ENCODE peak calls at places on chromosomes 16 and 17, in ten cellular contexts. J, H, R, D, Y, C, G, W, S and Q are unnamed samples.

GRCh38 chr17:19752216-19753048 is 4.3 kb upstream of the ALDH3A1 start:
- DNase-seq in Y (no peak), J (peak), G (no peak), R (no peak), H (no peak), S (no peak), W (no peak), C (no peak), D (no peak), Q (peak)

GRCh38 chr16:75111514-75112280 is 4.9 kb downstream of the LDHD start:
- DNase-seq in R (no peak), J (no peak), C (no peak), W (no peak), S (no peak), H (no peak), G (no peak), Y (no peak), D (no peak), Q (no peak)

GRCh38 chr17:30336369-30337171 is 2.7 kb upstream of the TMIGD1 start:
- DNase-seq in J (peak), C (peak), H (no peak), D (peak), S (peak), R (peak), Y (peak), W (peak), G (no peak), Q (peak)

GRCh38 chr17:46773676-46774075 is 44.8 kb downstream of the WNT3 start:
- DNase-seq in R (no peak), Y (no peak), H (no peak), W (no peak), S (no peak), D (no peak), G (no peak), C (no peak), J (no peak), Q (no peak)

GRCh38 chr17:7132511-7133094 is 18.0 kb upstream of the ASGR2 start:
- DNase-seq in S (peak), R (peak), J (peak), C (no peak), H (peak), W (no peak), Y (peak), G (no peak), D (no peak), Q (no peak)

GRCh38 chr17:60165976-60166375 is 16.2 kb downstream of the CA4 start:
- DNase-seq in H (peak), S (no peak), J (peak), D (no peak), Y (no peak), W (no peak), C (no peak), G (no peak), R (no peak), Q (no peak)

GRCh38 chr16:17590711-17591654 is 120.2 kb upstream of the XYLT1 start:
- DNase-seq in S (peak), Y (peak), H (no peak), J (no peak), W (no peak), C (no peak), G (no peak), D (no peak), R (no peak), Q (no peak)

GRCh38 chr17:4594406-4595349 is 10.3 kb downstream of the SMTNL2 start:
- DNase-seq in W (no peak), C (no peak), H (no peak), S (no peak), Y (no peak), R (peak), G (no peak), D (no peak), J (no peak), Q (no peak)

GRCh38 chr17:59618894-59619312 is 792 bp upstream of the CLTC start:
- DNase-seq in R (no peak), J (no peak), H (no peak), W (peak), G (peak), C (no peak), Y (no peak), S (no peak), D (peak), Q (no peak)

GRCh38 chr17:7045492-7046126 is 1.7 kb upstream of the SLC16A11 start:
- DNase-seq in R (no peak), C (no peak), D (peak), Y (no peak), H (no peak), J (peak), S (peak), W (peak), G (peak), Q (peak)

GRCh38 chr16:52573365-52574104 is 26.6 kb upstream of the TOX3 start:
- DNase-seq in S (no peak), W (no peak), D (peak), G (no peak), C (no peak), J (no peak), Y (no peak), R (no peak), H (peak), Q (no peak)

GRCh38 chr16:31072540-31073072 is 1.4 kb downstream of the ZNF668 start:
- DNase-seq in W (no peak), D (peak), C (no peak), R (peak), J (no peak), S (peak), H (no peak), G (peak), Y (no peak), Q (peak)

GRCh38 chr16:66248096-66248495 is 118.4 kb upstream of the CDH5 start:
- DNase-seq in R (no peak), D (no peak), W (no peak), G (no peak), J (peak), H (no peak), S (no peak), C (peak), Y (no peak), Q (peak)

GRCh38 chr16:20387978-20388377 is 16.6 kb downstream of the PDILT start:
- DNase-seq in Y (no peak), S (no peak), J (no peak), W (no peak), D (no peak), G (no peak), H (no peak), R (no peak), C (no peak), Q (no peak)

GRCh38 chr16:56514845-56515244 is 5.0 kb downstream of the BBS2 start:
- DNase-seq in S (no peak), W (no peak), Y (no peak), G (no peak), H (no peak), J (no peak), C (no peak), D (no peak), R (no peak), Q (no peak)

GRCh38 chr17:77445030-77445907 is 304.5 kb downstream of the SEC14L1 start:
- DNase-seq in C (no peak), W (no peak), R (peak), Y (peak), H (no peak), S (peak), G (peak), D (no peak), J (no peak), Q (no peak)

GRCh38 chr16:14527411-14528044 is 102.5 kb downstream of the PARN start:
- DNase-seq in J (no peak), W (no peak), Y (no peak), S (no peak), D (no peak), C (no peak), H (peak), R (no peak), G (no peak), Q (no peak)

GRCh38 chr17:31321481-31321880 is at the start of gene EVI2A:
- DNase-seq in G (peak), C (no peak), W (peak), S (peak), J (peak), Y (peak), R (peak), H (no peak), D (no peak), Q (peak)

GRCh38 chr16:88315543-88316105 is 67.1 kb upstream of the ZNF469 start:
- DNase-seq in H (no peak), Y (no peak), S (no peak), D (peak), W (no peak), C (no peak), R (no peak), J (peak), G (peak), Q (peak)

GRCh38 chr16:84982434-84982833 is 28.9 kb downstream of the ZDHHC7 start:
- DNase-seq in S (no peak), G (no peak), D (no peak), Y (no peak), W (no peak), R (no peak), H (no peak), C (no peak), J (no peak), Q (no peak)

GRCh38 chr17:7296189-7296861 is 1.9 kb upstream of the YBX2 start:
- DNase-seq in D (peak), C (peak), W (peak), R (peak), J (peak), S (peak), H (peak), Y (peak), G (peak), Q (peak)

GRCh38 chr16:75308011-75308410 is 56.6 kb upstream of the BCAR1 start:
- DNase-seq in S (no peak), Y (no peak), G (no peak), H (no peak), R (no peak), D (no peak), W (no peak), C (no peak), J (no peak), Q (no peak)

GRCh38 chr16:83660282-83660681 is 147.5 kb upstream of the HSBP1 start:
- DNase-seq in W (no peak), Y (no peak), R (no peak), G (no peak), J (no peak), D (no peak), H (no peak), S (no peak), C (no peak), Q (no peak)

GRCh38 chr17:82920715-82921114 is 80.9 kb upstream of the ZNF750 start:
- DNase-seq in J (no peak), R (no peak), D (no peak), G (no peak), H (no peak), C (no peak), S (no peak), Y (no peak), W (no peak), Q (no peak)

GRCh38 chr17:19876524-19877161 is 8.9 kb upstream of the ULK2 start:
- DNase-seq in J (no peak), H (peak), C (peak), G (no peak), D (no peak), S (peak), W (no peak), Y (peak), R (no peak), Q (no peak)

GRCh38 chr16:68072038-68072695 is 13.0 kb upstream of the NFATC3 start:
- DNase-seq in D (no peak), J (peak), C (no peak), Y (no peak), R (no peak), W (no peak), S (no peak), G (no peak), H (peak), Q (no peak)

GRCh38 chr16:58449768-58450167 is 50.2 kb upstream of the NDRG4 start:
- DNase-seq in D (no peak), W (no peak), C (no peak), G (no peak), Y (no peak), R (no peak), J (peak), H (no peak), S (no peak), Q (no peak)

GRCh38 chr17:13665872-13666635 is 64.3 kb upstream of the HS3ST3A1 start:
- DNase-seq in S (no peak), R (no peak), H (no peak), Y (no peak), D (no peak), G (no peak), W (no peak), J (no peak), C (no peak), Q (no peak)

GRCh38 chr16:22685162-22685830 is 128.7 kb upstream of the HS3ST2 start:
- DNase-seq in Y (no peak), W (no peak), J (no peak), G (no peak), S (no peak), D (no peak), H (peak), R (no peak), C (peak), Q (no peak)

GRCh38 chr17:56440391-56440790 is 153.1 kb upstream of the NOG start:
- DNase-seq in R (no peak), S (no peak), Y (no peak), J (peak), C (no peak), H (no peak), D (no peak), G (peak), W (peak), Q (peak)

GRCh38 chr16:52690468-52690867 is 143.5 kb upstream of the TOX3 start:
- DNase-seq in D (no peak), W (no peak), Y (no peak), J (no peak), R (no peak), C (no peak), S (no peak), H (no peak), G (no peak), Q (no peak)

GRCh38 chr16:28496844-28497243 is 2.4 kb downstream of the APOBR start:
- DNase-seq in H (no peak), C (no peak), R (no peak), D (no peak), J (no peak), S (no peak), W (no peak), Y (no peak), G (no peak), Q (no peak)

GRCh38 chr17:1158879-1159278 is 20.9 kb downstream of the ABR start:
- DNase-seq in G (no peak), Y (no peak), J (peak), D (no peak), W (no peak), H (no peak), S (no peak), C (no peak), R (no peak), Q (peak)

GRCh38 chr16:57593021-57593420 is 35.4 kb upstream of the ADGRG1 start:
- DNase-seq in Y (no peak), H (peak), D (no peak), S (no peak), R (no peak), W (no peak), C (no peak), G (no peak), J (no peak), Q (no peak)

GRCh38 chr17:8189041-8189710 is 804 bp downstream of the BORCS6 start:
- DNase-seq in D (no peak), R (no peak), W (no peak), G (no peak), S (no peak), J (no peak), C (no peak), H (peak), Y (no peak), Q (no peak)

GRCh38 chr16:86931410-86931941 is 353.1 kb downstream of the FOXL1 start:
- DNase-seq in J (peak), W (no peak), R (no peak), H (no peak), Y (no peak), D (no peak), C (no peak), G (peak), S (no peak), Q (peak)

GRCh38 chr16:85484337-85485295 is 128.5 kb upstream of the GSE1 start:
- DNase-seq in Y (no peak), R (no peak), C (peak), G (no peak), S (no peak), J (no peak), D (no peak), H (no peak), W (no peak), Q (no peak)

GRCh38 chr17:3796110-3796821 is 4.7 kb downstream of the ITGAE start:
- DNase-seq in C (no peak), R (peak), J (no peak), W (no peak), D (no peak), Y (peak), H (no peak), G (no peak), S (peak), Q (no peak)

GRCh38 chr16:72829846-72830620 is 217.9 kb downstream of the ZFHX3 start:
- DNase-seq in C (no peak), S (no peak), D (no peak), H (no peak), J (peak), R (no peak), G (no peak), Y (no peak), W (no peak), Q (no peak)